ENCODE peak calls at places on chromosomes 13 and 19, in ten cellular contexts. W, F, B, D, X, N, Y, V, K and T are unnamed samples.

GRCh38 chr19:13400296-13400695 is 106.0 kb downstream of the CACNA1A start:
- DNase-seq in W (no peak), F (no peak), B (no peak), D (no peak), X (no peak), N (no peak), Y (no peak), V (no peak), K (no peak), T (no peak)

GRCh38 chr19:17202249-17202648 is 12.9 kb upstream of the USE1 start:
- DNase-seq in W (no peak), F (no peak), B (no peak), D (no peak), X (no peak), N (no peak), Y (no peak), V (no peak), K (no peak), T (no peak)

GRCh38 chr13:84430441-84430840 is 548.2 kb upstream of the SLITRK1 start:
- DNase-seq in W (no peak), F (no peak), B (no peak), D (no peak), X (no peak), N (no peak), Y (no peak), V (no peak), K (no peak), T (no peak)

GRCh38 chr19:10854350-10855089 is 6.3 kb downstream of the C19orf38 start:
- DNase-seq in W (no peak), F (no peak), B (no peak), D (no peak), X (no peak), N (no peak), Y (no peak), V (no peak), K (peak; percentile 35), T (no peak)

GRCh38 chr19:6232567-6232966 is 47.2 kb downstream of the MLLT1 start:
- DNase-seq in W (no peak), F (no peak), B (no peak), D (no peak), X (peak; percentile 67), N (no peak), Y (peak; percentile 48), V (no peak), K (no peak), T (no peak)

GRCh38 chr19:45074744-45075143 is 1.5 kb downstream of the ZNF296 start:
- DNase-seq in W (no peak), F (no peak), B (no peak), D (no peak), X (no peak), N (no peak), Y (no peak), V (no peak), K (no peak), T (no peak)

GRCh38 chr19:9966448-9966847 is 30.1 kb upstream of the OLFM2 start:
- DNase-seq in W (no peak), F (no peak), B (peak; percentile 49), D (no peak), X (no peak), N (no peak), Y (no peak), V (no peak), K (no peak), T (no peak)

GRCh38 chr13:29577135-29578051 is 18.1 kb downstream of the SLC7A1 start:
- DNase-seq in W (no peak), F (no peak), B (no peak), D (no peak), X (no peak), N (no peak), Y (no peak), V (no peak), K (no peak), T (no peak)

GRCh38 chr13:90792335-90792734 is 555.2 kb upstream of the MIR17HG start:
- DNase-seq in W (no peak), F (no peak), B (no peak), D (no peak), X (no peak), N (no peak), Y (no peak), V (no peak), K (no peak), T (no peak)

GRCh38 chr13:90800082-90800746 is 547.3 kb upstream of the MIR17HG start:
- DNase-seq in W (peak; percentile 88), F (no peak), B (no peak), D (no peak), X (peak; percentile 8), N (no peak), Y (no peak), V (no peak), K (no peak), T (no peak)

GRCh38 chr13:90793261-90793785 is 554.2 kb upstream of the MIR17HG start:
- DNase-seq in W (no peak), F (no peak), B (no peak), D (no peak), X (peak; percentile 9), N (no peak), Y (no peak), V (no peak), K (no peak), T (no peak)

GRCh38 chr13:90801621-90802020 is 545.9 kb upstream of the MIR17HG start:
- DNase-seq in W (no peak), F (no peak), B (no peak), D (no peak), X (no peak), N (no peak), Y (no peak), V (no peak), K (no peak), T (no peak)

DNA sequence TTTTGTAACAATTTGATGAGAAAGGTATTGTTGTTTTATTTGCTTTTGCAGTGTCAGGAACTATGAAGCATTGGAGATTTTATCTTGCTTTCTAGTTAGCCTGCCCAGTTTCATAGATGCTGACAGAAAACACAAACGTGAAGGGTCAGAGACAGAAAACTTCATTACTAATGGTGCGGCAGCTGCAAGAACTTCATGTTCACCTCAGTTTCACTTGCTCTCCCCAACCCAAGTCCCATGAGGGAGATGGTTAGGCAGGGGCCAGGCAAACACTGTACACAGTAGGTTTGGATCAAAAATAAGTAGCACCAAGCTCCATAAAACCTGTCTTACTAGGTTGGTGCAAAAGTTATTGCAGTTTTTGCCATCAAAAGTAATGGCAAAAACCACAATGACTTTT is 550.2 kb upstream of the MIR17HG start:
- DNase-seq in W (no peak), F (no peak), B (no peak), D (no peak), X (no peak), N (no peak), Y (no peak), V (no peak), K (no peak), T (no peak)
- H3K4me3 ChIP-seq in W (no peak overlapping the region), F (no peak overlapping the region), B (no peak overlapping the region), D (no peak overlapping the region), X (no peak overlapping the region), N (no peak overlapping the region), Y (no peak overlapping the region), V (no peak overlapping the region), K (no peak overlapping the region), T (no peak overlapping the region)

GRCh38 chr19:41905273-41906002 is 22.5 kb downstream of the ARHGEF1 start:
- DNase-seq in W (no peak), F (no peak), B (no peak), D (peak; percentile 56), X (no peak), N (no peak), Y (no peak), V (no peak), K (no peak), T (no peak)

GRCh38 chr19:41901707-41902360 is 18.9 kb downstream of the ARHGEF1 start:
- DNase-seq in W (no peak), F (no peak), B (no peak), D (peak; percentile 61), X (no peak), N (no peak), Y (no peak), V (no peak), K (no peak), T (no peak)

GRCh38 chr19:41904118-41904870 is 21.3 kb downstream of the ARHGEF1 start:
- DNase-seq in W (no peak), F (no peak), B (no peak), D (peak; percentile 87), X (no peak), N (no peak), Y (no peak), V (no peak), K (peak; percentile 96), T (no peak)

GRCh38 chr19:41903161-41903953 is 20.4 kb downstream of the ARHGEF1 start:
- DNase-seq in W (no peak), F (no peak), B (no peak), D (peak; percentile 65), X (no peak), N (no peak), Y (no peak), V (no peak), K (no peak), T (no peak)

GRCh38 chr19:41902594-41902993 is 19.6 kb downstream of the ARHGEF1 start:
- DNase-seq in W (no peak), F (no peak), B (no peak), D (peak; percentile 65), X (no peak), N (no peak), Y (no peak), V (no peak), K (no peak), T (no peak)
- H3K4me1 ChIP-seq in W (no peaks in the 10 kb centered on the region), F (no peaks in the 10 kb centered on the region), B (no peaks in the 10 kb centered on the region), D (no peaks in the 10 kb centered on the region), X (peaks cover 2% of the 10 kb centered on the region), N (peaks cover 26% of the 10 kb centered on the region), Y (no peaks in the 10 kb centered on the region), V (no peaks in the 10 kb centered on the region), K (peaks cover 19% of the 10 kb centered on the region), T (peaks cover 7% of the 10 kb centered on the region)

GRCh38 chr19:41430907-41431306 is 3.7 kb upstream of the B3GNT8 start:
- DNase-seq in W (no peak), F (no peak), B (no peak), D (peak; percentile 28), X (no peak), N (no peak), Y (no peak), V (no peak), K (no peak), T (no peak)

GRCh38 chr19:41427647-41428480 is 690 bp upstream of the B3GNT8 start:
- DNase-seq in W (no peak), F (no peak), B (no peak), D (peak; percentile 85), X (peak; percentile 27), N (peak; percentile 70), Y (peak; percentile 32), V (no peak), K (no peak), T (peak; percentile 61)

GRCh38 chr19:41426952-41427646 is at the start of gene B3GNT8:
- DNase-seq in W (peak; percentile 92), F (no peak), B (peak; percentile 56), D (peak; percentile 99), X (peak; percentile 68), N (peak; percentile 52), Y (peak; percentile 79), V (peak; percentile 36), K (no peak), T (peak; percentile 41)

GRCh38 chr19:41426116-41426841 is 895 bp downstream of the B3GNT8 start:
- DNase-seq in W (no peak), F (no peak), B (no peak), D (no peak), X (no peak), N (no peak), Y (no peak), V (no peak), K (no peak), T (no peak)

GRCh38 chr19:41428481-41428859 is 1.3 kb upstream of the B3GNT8 start:
- DNase-seq in W (no peak), F (no peak), B (no peak), D (no peak), X (no peak), N (no peak), Y (no peak), V (no peak), K (no peak), T (no peak)
- H3K4me3 ChIP-seq in W (no peak overlapping the region), F (no peak overlapping the region), B (peak overlapping the region; percentile 77), D (peak overlapping the region; percentile 71), X (no peak overlapping the region), N (peak overlapping the region; percentile 59), Y (no peak overlapping the region), V (peak overlapping the region; percentile 48), K (no peak overlapping the region), T (peak overlapping the region; percentile 55)

DNA sequence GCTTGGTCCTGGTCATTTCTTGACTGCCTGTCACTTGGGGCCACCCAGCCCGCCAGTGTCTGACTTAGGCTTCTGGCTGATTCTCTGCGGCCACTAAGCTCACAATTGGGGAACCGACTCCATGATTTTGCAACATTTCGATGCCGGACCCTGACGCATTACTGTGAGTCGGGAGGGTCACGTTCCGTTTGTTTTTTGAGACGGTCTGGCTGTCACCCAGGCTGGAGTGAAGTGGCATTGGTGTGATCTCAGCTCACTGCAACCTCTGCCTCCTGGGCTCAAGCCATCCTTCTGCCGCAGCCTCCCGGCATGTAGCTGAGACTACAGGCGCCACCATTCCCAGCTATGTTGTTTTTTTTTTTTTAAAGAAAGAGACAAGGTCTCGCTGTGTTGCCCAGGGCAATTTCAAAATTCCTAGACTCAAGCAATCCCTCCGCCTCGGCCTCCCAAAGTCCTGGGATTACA is 3.2 kb upstream of the ADAT3 start:
- DNase-seq in W (peak; percentile 87), F (no peak), B (no peak), D (no peak), X (peak; percentile 9), N (no peak), Y (no peak), V (peak; percentile 43), K (no peak), T (no peak)
- H3K4me1 ChIP-seq in W (no peaks in the 10 kb centered on the region), F (peaks cover 29% of the 10 kb centered on the region), B (no peaks in the 10 kb centered on the region), D (peaks cover 12% of the 10 kb centered on the region), X (peaks cover 6% of the 10 kb centered on the region), N (peaks cover 26% of the 10 kb centered on the region), Y (peaks cover 6% of the 10 kb centered on the region), V (peaks cover 8% of the 10 kb centered on the region), K (peaks cover 16% of the 10 kb centered on the region), T (no peaks in the 10 kb centered on the region)